ENCODE peak calls at places on chromosomes 11 and 22, in six cellular contexts. N is naive thymus-derived CD4-positive, alpha-beta T cell; O is activated T-helper 2 cell treated with anti-CD3 and anti-CD28 coated beads, Interferon-gamma antibody, Interleukin-2, Interleukin-4, amounts not matched to agents 10 μg/mL and 5 μg/mL and 100 μg/mL, durations not matched to agents 14 hours and 24 hours and 36 hours; X is activated CD4-positive, alpha-beta T cell treated with anti-CD3 and anti-CD28 coated beads, Interleukin-2, amount 10 ng/mL, durations not matched to agents 7 days and 5 days; F is putamen; Y is AML-193. S is an unnamed sample.

GRCh38 chr22:24106385-24107381 is 74.6 kb upstream of the SUSD2 start:
- DNase-seq in N (peak), X (peak), F (no peak), O (no peak), Y (no peak), S (no peak)

GRCh38 chr11:116607027-116607426 is 165.8 kb downstream of the BUD13 start:
- DNase-seq in N (no peak), X (no peak), F (no peak), O (no peak), Y (no peak), S (no peak)

GRCh38 chr11:124793466-124794278 is 6.5 kb downstream of the MSANTD2 start:
- DNase-seq in X (peak), N (peak), Y (peak), O (no peak), F (no peak), S (peak)

GRCh38 chr11:101126551-101127347 is 2.9 kb downstream of the PGR start:
- DNase-seq in X (no peak), F (peak), O (no peak), N (no peak), Y (no peak), S (no peak)

GRCh38 chr11:134583397-134583990 is 171.5 kb upstream of the B3GAT1 start:
- DNase-seq in N (no peak), O (no peak), F (no peak), X (peak), Y (peak), S (no peak)

GRCh38 chr11:129836979-129837378 is 21.3 kb downstream of the TMEM45B start:
- DNase-seq in O (no peak), N (no peak), Y (no peak), X (no peak), F (no peak), S (no peak)

GRCh38 chr11:48107188-48107704 is 109.4 kb upstream of the OR4B1 start:
- DNase-seq in N (no peak), O (peak), Y (no peak), X (no peak), F (no peak), S (peak)

GRCh38 chr11:19429108-19429760 is 188.5 kb upstream of the E2F8 start:
- DNase-seq in F (no peak), O (no peak), N (no peak), Y (no peak), X (no peak), S (no peak)

GRCh38 chr22:40218723-40219294 is 41.1 kb downstream of the TNRC6B start:
- DNase-seq in F (no peak), O (no peak), X (no peak), Y (no peak), N (no peak), S (no peak)

GRCh38 chr11:10526974-10527918 is 13.7 kb downstream of the RNF141 start:
- DNase-seq in O (no peak), N (no peak), Y (no peak), X (no peak), F (peak), S (no peak)

GRCh38 chr11:111438846-111439520 is 59.9 kb upstream of the POU2AF1 start:
- DNase-seq in N (no peak), F (no peak), X (no peak), Y (no peak), O (no peak), S (no peak)

GRCh38 chr11:46338988-46339666 is 8.1 kb upstream of the DGKZ start:
- DNase-seq in N (no peak), X (no peak), O (no peak), Y (no peak), F (no peak), S (no peak)

GRCh38 chr11:66347425-66348276 is at the start of gene B4GAT1:
- DNase-seq in F (peak), N (peak), O (peak), X (peak), Y (peak), S (peak)

GRCh38 chr22:21917959-21918261 is 34.7 kb downstream of the PPM1F start:
- DNase-seq in O (no peak), X (no peak), N (no peak), Y (no peak), F (no peak), S (no peak)

GRCh38 chr11:122367809-122368231 is 251.8 kb upstream of the BLID start:
- DNase-seq in F (no peak), N (no peak), O (no peak), Y (no peak), X (no peak), S (no peak)

GRCh38 chr11:111908639-111909305 is 2.8 kb downstream of the CRYAB start:
- DNase-seq in Y (no peak), N (no peak), X (no peak), O (no peak), F (no peak), S (no peak)

GRCh38 chr11:72871089-72871488 is 56.9 kb downstream of the ATG16L2 start:
- DNase-seq in O (no peak), Y (no peak), F (no peak), X (no peak), N (no peak), S (no peak)

GRCh38 chr11:8690374-8691342 is 8.1 kb downstream of the RPL27A start:
- DNase-seq in N (no peak), X (no peak), Y (no peak), O (no peak), F (no peak), S (no peak)

GRCh38 chr11:11267312-11267711 is 85.7 kb downstream of the CSNK2A3 start:
- DNase-seq in F (no peak), Y (no peak), O (no peak), X (no peak), N (no peak), S (no peak)

GRCh38 chr11:14454861-14455632 is 44.6 kb downstream of the COPB1 start:
- DNase-seq in Y (peak), F (no peak), O (no peak), N (peak), X (no peak), S (peak)

GRCh38 chr11:20110908-20111669 is 49.2 kb downstream of the DBX1 start:
- DNase-seq in N (peak), F (no peak), O (peak), X (peak), Y (peak), S (peak)

GRCh38 chr11:70073881-70074371 is 4.2 kb upstream of the ANO1 start:
- DNase-seq in Y (no peak), O (no peak), N (no peak), F (no peak), X (no peak), S (no peak)

GRCh38 chr11:10413268-10413667 is 41.8 kb upstream of the AMPD3 start:
- DNase-seq in N (peak), Y (peak), X (peak), O (no peak), F (peak), S (peak)

GRCh38 chr11:2089536-2090165 is 49.5 kb downstream of the IGF2 start:
- DNase-seq in F (no peak), N (no peak), Y (no peak), X (peak), O (peak), S (peak)

GRCh38 chr11:125170001-125170405 is 5.5 kb downstream of the PKNOX2 start:
- DNase-seq in N (no peak), O (no peak), X (no peak), F (no peak), Y (no peak), S (no peak)

GRCh38 chr11:94128171-94128745 is 383 bp upstream of the PANX1 start:
- DNase-seq in N (no peak), X (no peak), O (no peak), F (no peak), Y (no peak), S (peak)

GRCh38 chr22:20429254-20430100 is 8.1 kb downstream of the SCARF2 start:
- DNase-seq in N (peak), F (no peak), O (peak), X (peak), Y (peak), S (no peak)

GRCh38 chr11:96161271-96162089 is 181.5 kb downstream of the MAML2 start:
- DNase-seq in Y (no peak), O (no peak), X (no peak), F (no peak), N (no peak), S (no peak)

GRCh38 chr11:30128269-30128932 is 102.4 kb upstream of the FSHB start:
- DNase-seq in O (no peak), F (peak), Y (peak), N (no peak), X (no peak), S (peak)

GRCh38 chr11:35855685-35856084 is 88.2 kb upstream of the LDLRAD3 start:
- DNase-seq in N (no peak), O (no peak), X (no peak), F (no peak), Y (no peak), S (no peak)

GRCh38 chr11:60924110-60924905 is at the start of gene TMEM132A:
- DNase-seq in X (no peak), F (peak), O (no peak), Y (no peak), N (peak), S (peak)

GRCh38 chr11:66680966-66681645 is 3.4 kb upstream of the RBM4B start:
- DNase-seq in O (no peak), Y (no peak), F (no peak), N (no peak), X (no peak), S (no peak)

GRCh38 chr11:706957-707816 is 1.2 kb downstream of the EPS8L2 start:
- DNase-seq in X (no peak), O (no peak), N (no peak), Y (no peak), F (no peak), S (no peak)

GRCh38 chr11:93542753-93543246 is 391 bp downstream of the SMCO4 start:
- DNase-seq in X (no peak), O (peak), Y (no peak), N (no peak), F (no peak), S (no peak)

GRCh38 chr11:12655842-12656241 is 18.4 kb upstream of the TEAD1 start:
- DNase-seq in F (no peak), N (no peak), Y (no peak), O (no peak), X (no peak), S (no peak)

GRCh38 chr11:45369294-45369693 is 83.2 kb upstream of the SYT13 start:
- DNase-seq in Y (no peak), X (no peak), N (no peak), O (no peak), F (no peak), S (no peak)

S was measured in RKO.